ENCODE peak calls at places on chromosomes 13 and 19, in six cellular contexts. N is CD4-positive, CD25-positive, alpha-beta regulatory T cell; W is HFF-Myc; C is lung; G is NCI-H510A; F is A172. J is an unnamed sample.

GRCh38 chr13:40682449-40683240 is 16.2 kb upstream of the FOXO1 start:
- DNase-seq in G (no peak), W (no peak), F (no peak), N (peak; percentile 47), C (no peak), J (no peak)

GRCh38 chr19:23470873-23471555 is 75.7 kb upstream of the ZNF91 start:
- DNase-seq in F (no peak), C (no peak), W (no peak), N (no peak), G (no peak), J (no peak)

GRCh38 chr13:112873851-112874750 is 94.9 kb upstream of the MCF2L start:
- DNase-seq in W (no peak), F (peak; percentile 60), C (peak; percentile 77), N (peak; percentile 55), G (peak; percentile 29), J (peak; percentile 83)

GRCh38 chr19:54030895-54031586 is 32.7 kb downstream of the VSTM1 start:
- DNase-seq in F (peak; percentile 59), C (no peak), W (no peak), G (no peak), N (no peak), J (no peak)

GRCh38 chr13:31038834-31039552 is 106.5 kb downstream of the TEX26 start:
- DNase-seq in F (peak; percentile 76), G (no peak), C (no peak), N (peak; percentile 77), W (peak; percentile 42), J (no peak)

GRCh38 chr13:98742961-98743360 is 9.5 kb downstream of the SLC15A1 start:
- DNase-seq in W (no peak), N (no peak), G (no peak), C (no peak), F (no peak), J (no peak)

GRCh38 chr13:107192289-107192688 is 624.4 kb upstream of the ARGLU1 start:
- DNase-seq in C (peak; percentile 50), G (peak; percentile 73), F (no peak), W (no peak), N (no peak), J (no peak)

GRCh38 chr13:45242070-45242469 is 41.2 kb upstream of the KCTD4 start:
- DNase-seq in W (no peak), N (no peak), G (no peak), F (no peak), C (no peak), J (no peak)

GRCh38 chr13:30194906-30195305 is 112.4 kb downstream of the KATNAL1 start:
- DNase-seq in N (no peak), F (no peak), G (no peak), C (no peak), W (no peak), J (no peak)

GRCh38 chr13:21901326-21901725 is 230.5 kb downstream of the FGF9 start:
- DNase-seq in W (no peak), F (no peak), N (no peak), C (no peak), G (no peak), J (peak; percentile 16)

GRCh38 chr19:18229474-18229873 is 3.2 kb upstream of the PDE4C start:
- DNase-seq in F (no peak), C (no peak), N (no peak), W (no peak), G (no peak), J (no peak)

GRCh38 chr13:46149272-46150133 is 32.5 kb downstream of the LCP1 start:
- DNase-seq in F (peak; percentile 78), W (no peak), G (no peak), C (no peak), N (no peak), J (no peak)

GRCh38 chr13:58300974-58301681 is 669.6 kb downstream of the PCDH17 start:
- DNase-seq in F (no peak), W (no peak), C (no peak), G (no peak), N (no peak), J (no peak)

GRCh38 chr19:34336781-34337271 is 28.2 kb upstream of the GPI start:
- DNase-seq in N (peak; percentile 76), W (peak; percentile 15), F (no peak), C (no peak), G (no peak), J (no peak)

GRCh38 chr19:13033819-13034611 is 38.7 kb downstream of the NFIX start:
- DNase-seq in G (peak; percentile 60), W (no peak), N (peak; percentile 32), C (peak; percentile 78), F (peak; percentile 75), J (peak; percentile 79)

GRCh38 chr19:10290439-10290875 is 705 bp downstream of the ICAM5 start:
- DNase-seq in N (no peak), F (no peak), C (no peak), W (no peak), G (no peak), J (peak; percentile 55)

GRCh38 chr19:38211206-38211605 is 12.8 kb downstream of the DPF1 start:
- DNase-seq in G (no peak), W (no peak), C (no peak), F (no peak), N (no peak), J (peak; percentile 64)

GRCh38 chr13:76512676-76513277 is 373.4 kb downstream of the KCTD12 start:
- DNase-seq in C (no peak), W (peak; percentile 85), G (no peak), F (peak; percentile 14), N (no peak), J (no peak)

GRCh38 chr19:869245-870177 is 10.0 kb downstream of the CFD start:
- DNase-seq in G (no peak), W (peak; percentile 90), N (no peak), F (peak; percentile 91), C (no peak), J (no peak)

GRCh38 chr13:111512707-111513106 is 192.3 kb downstream of the TEX29 start:
- DNase-seq in W (no peak), N (no peak), C (no peak), G (no peak), F (no peak), J (peak; percentile 14)

GRCh38 chr13:23460309-23460708 is 26.8 kb upstream of the SACS start:
- DNase-seq in F (no peak), G (no peak), W (no peak), C (no peak), N (no peak), J (no peak)

GRCh38 chr19:8259142-8259921 is 48.8 kb downstream of the CD320 start:
- DNase-seq in N (no peak), F (no peak), G (no peak), C (no peak), W (no peak), J (no peak)

GRCh38 chr13:28778308-28779215 is 41.6 kb upstream of the MTUS2 start:
- DNase-seq in N (no peak), W (no peak), C (no peak), G (no peak), F (no peak), J (no peak)

GRCh38 chr13:112198611-112199010 is 131.7 kb downstream of the SOX1 start:
- DNase-seq in N (no peak), W (no peak), G (no peak), F (no peak), C (no peak), J (no peak)

GRCh38 chr13:46165485-46166220 is 16.3 kb downstream of the LCP1 start:
- DNase-seq in G (no peak), F (peak; percentile 54), C (no peak), W (no peak), N (no peak), J (no peak)

GRCh38 chr19:35229601-35230000 is 1.1 kb upstream of the FAM187B start:
- DNase-seq in F (no peak), N (no peak), G (no peak), W (no peak), C (no peak), J (no peak)

GRCh38 chr13:29935309-29935981 is 85.0 kb upstream of the UBL3 start:
- DNase-seq in F (no peak), N (peak; percentile 97), C (no peak), G (no peak), W (no peak), J (no peak)

GRCh38 chr13:26942184-26942583 is 181.6 kb upstream of the GPR12 start:
- DNase-seq in C (no peak), G (no peak), W (no peak), N (no peak), F (no peak), J (no peak)

GRCh38 chr13:75197803-75198202 is 284.2 kb downstream of the TBC1D4 start:
- DNase-seq in F (no peak), W (no peak), N (no peak), C (no peak), G (no peak), J (no peak)

GRCh38 chr19:54795763-54796162 is 7.6 kb upstream of the KIR2DL4 start:
- DNase-seq in W (no peak), F (no peak), N (no peak), G (no peak), C (no peak), J (no peak)

GRCh38 chr13:113078895-113079720 is 26.5 kb upstream of the F7 start:
- DNase-seq in G (no peak), F (no peak), W (no peak), C (no peak), N (no peak), J (no peak)

GRCh38 chr19:17052439-17052838 is 22.8 kb downstream of the HAUS8 start:
- DNase-seq in F (peak; percentile 41), N (peak; percentile 51), G (no peak), W (no peak), C (peak; percentile 58), J (peak; percentile 58)

GRCh38 chr19:22607653-22608430 is 26.3 kb upstream of the ZNF492 start:
- DNase-seq in F (no peak), G (no peak), N (no peak), C (no peak), W (no peak), J (no peak)

GRCh38 chr19:50515168-50515561 is 1.5 kb upstream of the ASPDH start:
- DNase-seq in F (no peak), W (no peak), G (no peak), C (no peak), N (no peak), J (no peak)

GRCh38 chr19:47351545-47351944 is 2.4 kb downstream of the DHX34 start:
- DNase-seq in W (no peak), C (no peak), F (peak; percentile 42), G (no peak), N (peak; percentile 33), J (peak; percentile 64)